ENCODE peak calls at places on chromosomes 13 and 19, in six cellular contexts. F, I, H, Z, C and G are unnamed samples.
A peak's percentile ranks its signal among the peaks of the same experiment; 100 is the strongest.

GRCh38 chr19:12754465-12755196 is 3.0 kb downstream of the BEST2 start:
- DNase-seq in F (no peak), I (no peak), H (no peak), Z (no peak), C (no peak), G (no peak)

GRCh38 chr13:68257111-68257842 is 1027.1 kb upstream of the PCDH9 start:
- DNase-seq in F (no peak), I (no peak), H (no peak), Z (no peak), C (no peak), G (no peak)

GRCh38 chr19:17867087-17867486 is 4.7 kb upstream of the SLC5A5 start:
- DNase-seq in F (peak; percentile 5), I (no peak), H (no peak), Z (no peak), C (no peak), G (no peak)

GRCh38 chr19:39247701-39248664 is 673 bp downstream of the IFNL4 start:
- DNase-seq in F (no peak), I (no peak), H (no peak), Z (no peak), C (no peak), G (no peak)

GRCh38 chr13:49436890-49437289 is 7.0 kb downstream of the CAB39L start:
- DNase-seq in F (no peak), I (peak; percentile 76), H (peak; percentile 34), Z (no peak), C (no peak), G (peak; percentile 22)

GRCh38 chr19:3525052-3525451 is 13.9 kb upstream of the TEKTIP1 start:
- DNase-seq in F (no peak), I (no peak), H (no peak), Z (no peak), C (no peak), G (no peak)

GRCh38 chr19:57903298-57904174 is 12.9 kb downstream of the ZNF417 start:
- DNase-seq in F (no peak), I (no peak), H (peak; percentile 43), Z (no peak), C (no peak), G (no peak)

GRCh38 chr19:29663861-29664752 is 1.2 kb upstream of the PLEKHF1 start:
- DNase-seq in F (no peak), I (no peak), H (no peak), Z (no peak), C (peak; percentile 17), G (no peak)

GRCh38 chr19:23855676-23856075 is 59.0 kb upstream of the ZNF726 start:
- DNase-seq in F (no peak), I (no peak), H (no peak), Z (no peak), C (no peak), G (no peak)

GRCh38 chr19:16825312-16826168 is 3.7 kb upstream of the SIN3B start:
- DNase-seq in F (no peak), I (peak; percentile 80), H (no peak), Z (peak; percentile 82), C (peak; percentile 34), G (peak; percentile 28)

GRCh38 chr13:29803221-29803620 is 47.2 kb downstream of the UBL3 start:
- DNase-seq in F (no peak), I (no peak), H (no peak), Z (no peak), C (no peak), G (no peak)

GRCh38 chr13:29810145-29810742 is 40.2 kb downstream of the UBL3 start:
- DNase-seq in F (no peak), I (no peak), H (no peak), Z (no peak), C (no peak), G (no peak)

GRCh38 chr13:29805994-29806748 is 44.2 kb downstream of the UBL3 start:
- DNase-seq in F (no peak), I (no peak), H (no peak), Z (no peak), C (no peak), G (no peak)

GRCh38 chr13:29810898-29811297 is 39.5 kb downstream of the UBL3 start:
- DNase-seq in F (no peak), I (no peak), H (no peak), Z (no peak), C (no peak), G (no peak)

GRCh38 chr13:29808264-29808663 is 42.2 kb downstream of the UBL3 start:
- DNase-seq in F (no peak), I (no peak), H (no peak), Z (no peak), C (no peak), G (no peak)
- TF ChIP-seq EP300 in F (no peak), I (no peak), H (no peak), Z (no peak), C (no peak), G (no peak)

GRCh38 chr19:10254244-10254643 is 2.2 kb downstream of the MRPL4 start:
- DNase-seq in F (no peak), I (no peak), H (no peak), Z (no peak), C (no peak), G (no peak)

GRCh38 chr19:10252707-10253106 is 693 bp downstream of the MRPL4 start:
- DNase-seq in F (peak; percentile 8), I (no peak), H (no peak), Z (no peak), C (no peak), G (no peak)

GRCh38 chr19:10256551-10256950 is 4.5 kb downstream of the MRPL4 start:
- DNase-seq in F (no peak), I (no peak), H (no peak), Z (no peak), C (no peak), G (no peak)

GRCh38 chr19:10255358-10255757 is 3.3 kb downstream of the MRPL4 start:
- DNase-seq in F (no peak), I (no peak), H (no peak), Z (no peak), C (no peak), G (no peak)

DNA sequence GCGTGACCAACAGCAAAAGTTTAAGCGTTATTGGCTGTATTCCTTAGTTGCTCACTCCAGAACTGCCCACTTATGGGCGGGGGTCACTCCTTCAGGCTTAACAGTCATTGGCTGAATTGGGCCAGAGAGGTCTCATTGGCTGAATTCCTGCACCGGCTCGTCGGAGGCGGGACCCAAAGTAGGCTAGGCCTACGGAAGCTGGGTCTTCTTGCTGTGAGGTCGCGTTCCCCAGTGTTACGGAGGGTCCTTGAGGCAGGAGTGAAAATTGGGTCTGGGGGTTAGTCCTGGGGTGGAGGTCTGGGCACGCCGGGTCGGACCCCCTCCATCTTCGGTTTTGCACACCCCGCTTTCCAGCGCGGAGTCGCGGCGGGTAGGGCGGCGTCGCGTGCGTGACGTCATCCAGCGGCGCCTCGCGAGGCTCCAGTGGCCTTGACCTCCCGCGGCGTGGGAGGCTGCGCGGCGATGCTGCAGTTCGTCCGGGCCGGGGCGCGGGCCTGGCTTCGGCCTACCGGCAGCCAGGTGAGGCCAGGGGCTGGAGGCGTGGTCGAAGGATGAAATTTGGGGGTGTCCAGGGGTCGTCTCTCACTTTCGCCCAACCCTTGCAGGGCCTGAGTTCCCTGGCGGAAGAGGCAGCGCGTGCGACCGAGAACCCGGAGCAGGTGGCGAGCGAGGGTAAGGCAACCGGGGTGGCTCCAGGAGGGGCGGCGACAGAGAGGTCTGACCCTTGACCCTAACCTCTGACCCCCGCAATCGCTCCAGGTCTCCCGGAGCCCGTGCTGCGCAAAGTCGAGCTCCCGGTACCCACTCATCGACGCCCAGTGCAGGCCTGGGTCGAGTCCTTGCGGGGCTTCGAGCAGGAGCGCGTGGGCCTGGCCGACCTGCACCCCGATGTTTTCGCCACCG is at the start of gene MRPL4:
- DNase-seq in F (peak; percentile 97), I (peak; percentile 97), H (peak; percentile 97), Z (peak; percentile 98), C (peak; percentile 96), G (peak; percentile 94)
- TF ChIP-seq POLR2A in F (peak; percentile 90), I (no peak), H (peak; percentile 52), Z (peak; percentile 36), C (peak; percentile 76), G (peak; percentile 53)

DNA sequence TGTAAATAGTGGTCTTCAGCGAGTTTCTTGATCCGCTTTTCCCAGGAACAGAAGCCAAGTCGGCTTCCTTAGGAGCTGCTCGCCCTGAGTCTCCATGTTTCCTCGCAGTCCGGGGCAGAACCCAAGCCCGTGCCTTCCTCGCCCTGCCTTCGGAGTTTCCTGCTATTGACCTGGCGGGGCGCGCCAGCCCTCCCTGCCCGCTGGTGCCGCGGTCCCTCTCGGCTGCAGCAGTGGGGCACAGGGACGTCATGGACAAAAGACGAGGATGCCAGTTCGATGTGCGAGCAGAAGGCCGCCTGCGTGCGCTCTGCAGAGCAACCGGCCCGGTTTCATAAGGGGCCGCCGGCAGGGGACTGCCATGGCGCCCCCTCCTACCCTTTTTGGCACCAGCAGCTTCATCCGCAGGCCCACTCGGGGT is 156.6 kb downstream of the TM9SF2 start:
- DNase-seq in F (no peak), I (peak; percentile 43), H (peak; percentile 48), Z (no peak), C (peak; percentile 37), G (no peak)
- H3K4me1 ChIP-seq in F (no peaks in the 10 kb centered on the region), I (peaks cover 2% of the 10 kb centered on the region), H (peaks cover 33% of the 10 kb centered on the region), Z (peaks cover 18% of the 10 kb centered on the region), C (peaks cover 20% of the 10 kb centered on the region), G (peaks cover 6% of the 10 kb centered on the region)

DNA sequence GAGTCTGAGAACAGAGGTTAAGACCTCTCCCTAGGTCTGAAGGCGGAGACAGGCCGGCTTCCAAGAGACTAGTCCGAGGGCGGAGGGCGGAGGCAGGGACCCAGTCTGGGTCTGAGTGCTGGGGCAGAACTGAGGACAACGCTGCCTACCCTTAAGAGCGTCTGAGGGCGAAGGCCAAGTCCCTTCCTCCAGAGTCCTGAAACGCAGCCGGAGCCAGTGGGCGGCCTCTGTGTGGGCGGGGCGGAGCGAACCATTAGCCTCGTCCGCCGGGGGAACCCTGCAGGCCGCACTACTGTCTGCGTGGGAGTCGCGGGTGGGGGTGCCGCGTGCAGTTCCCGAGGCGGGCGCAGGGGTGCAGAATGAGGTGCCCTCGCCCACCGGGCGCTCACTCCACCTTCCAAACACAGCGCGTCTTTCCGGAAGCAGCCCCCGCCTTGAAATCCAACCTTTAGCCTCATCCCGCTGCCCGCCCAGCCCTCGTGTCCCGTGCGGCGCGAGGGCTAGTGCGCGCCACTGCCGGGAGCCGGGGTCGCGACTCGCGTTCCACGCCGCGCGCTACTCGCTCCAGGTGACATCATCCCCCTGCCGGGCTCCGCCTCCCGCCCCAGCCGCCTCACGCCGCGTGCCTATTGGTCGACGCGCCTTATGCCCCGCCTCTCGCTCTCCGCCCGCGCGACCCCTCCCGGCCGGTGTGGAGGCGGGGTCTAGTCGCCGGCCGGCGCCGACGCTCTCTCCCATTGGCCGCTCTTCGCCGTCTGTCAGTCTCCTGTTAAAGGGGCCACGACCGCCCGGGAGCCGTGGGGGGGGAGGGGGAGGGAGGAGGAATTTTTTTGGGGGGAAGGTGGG is at the start of gene C19orf73:
- DNase-seq in F (peak; percentile 97), I (peak; percentile 96), H (peak; percentile 98), Z (peak; percentile 97), C (peak; percentile 92), G (peak; percentile 85)
- TF ChIP-seq EP300 in F (no peak), I (no peak), H (no peak), Z (no peak), C (peak; percentile 44), G (peak; percentile 89)

DNA sequence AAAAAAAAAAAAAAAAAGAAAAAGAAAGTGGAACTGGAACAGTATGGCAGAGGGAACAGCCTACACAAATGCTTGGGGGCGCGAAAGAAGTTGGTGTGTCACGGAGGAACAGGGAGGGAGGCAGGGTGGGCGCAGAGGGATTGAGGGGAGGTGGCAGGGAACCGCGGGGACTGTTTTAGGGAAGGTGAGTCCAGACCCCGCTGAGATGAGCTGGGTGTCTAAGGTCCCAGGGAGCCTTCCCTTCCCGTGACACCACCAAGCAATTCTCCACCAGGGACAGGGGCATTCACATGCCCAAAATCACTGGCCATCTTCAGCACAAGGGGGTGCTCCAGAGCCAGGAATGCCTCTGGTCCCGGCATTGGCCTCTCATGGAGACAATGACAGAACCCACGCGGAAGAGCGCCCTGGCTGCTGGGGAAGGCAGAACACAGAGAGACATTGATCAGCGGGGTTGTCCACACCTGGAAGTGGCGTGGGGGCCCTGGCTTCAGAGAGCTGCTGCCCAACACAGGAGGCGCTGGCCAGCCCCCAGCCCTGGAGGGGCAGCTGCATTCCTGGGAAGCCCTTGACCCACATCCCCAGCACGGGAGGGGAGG is 6.9 kb downstream of the PEAK3 start:
- DNase-seq in F (peak; percentile 59), I (peak; percentile 72), H (peak; percentile 68), Z (no peak), C (peak; percentile 70), G (peak; percentile 61)
- TF ChIP-seq POLR2A in F (peak; percentile 21), I (no peak), H (no peak), Z (no peak), C (no peak), G (no peak)